ENCODE peak calls at places on chromosomes 16 and 17, in nine cellular contexts. M is neuronal stem cell, L is tibial nerve, F is SK-N-SH, Y is psoas muscle, E is adipocyte, G is pancreas, T is aorta, S is IMR-90. C is an unnamed sample.

GRCh38 chr17:65345261-65346060 is 208.3 kb downstream of the RGS9 start:
- DNase-seq in Y (no peak), F (no peak), G (no peak), L (no peak), M (no peak), S (no peak), E (no peak), T (no peak), C (no peak)

GRCh38 chr17:1644493-1645206 is 882 bp downstream of the SCARF1 start:
- DNase-seq in M (no peak), E (no peak), T (peak; percentile 73), F (no peak), L (no peak), S (peak; percentile 73), G (peak; percentile 21), Y (no peak), C (peak; percentile 74)

GRCh38 chr17:55576237-55576998 is 65.2 kb upstream of the SMIM36 start:
- DNase-seq in L (peak; percentile 44), M (no peak), G (no peak), S (peak; percentile 75), E (peak; percentile 81), Y (peak; percentile 34), F (no peak), T (peak; percentile 70), C (no peak)

GRCh38 chr16:12462690-12463646 is 340.7 kb downstream of the CPPED1 start:
- DNase-seq in G (no peak), E (peak; percentile 27), Y (no peak), F (no peak), T (no peak), S (peak; percentile 82), M (no peak), L (no peak), C (no peak)

GRCh38 chr16:89009343-89010209 is 32.6 kb upstream of the CBFA2T3 start:
- DNase-seq in G (peak; percentile 18), S (no peak), Y (peak; percentile 12), L (no peak), E (peak; percentile 23), T (peak; percentile 65), F (no peak), M (peak; percentile 67), C (peak; percentile 48)

GRCh38 chr16:48720266-48720665 is 110.3 kb upstream of the N4BP1 start:
- DNase-seq in L (no peak), Y (no peak), M (peak; percentile 67), E (peak; percentile 34), S (peak; percentile 22), T (no peak), F (no peak), G (no peak), C (no peak)

GRCh38 chr16:24995469-24995868 is 19.7 kb downstream of the ARHGAP17 start:
- DNase-seq in L (no peak), G (no peak), T (no peak), F (no peak), M (no peak), Y (no peak), S (no peak), E (no peak), C (no peak)

GRCh38 chr17:63550816-63551639 is 751 bp downstream of the DCAF7 start:
- DNase-seq in S (peak; percentile 29), L (no peak), E (peak; percentile 72), Y (no peak), T (no peak), F (peak; percentile 72), M (peak; percentile 48), G (no peak), C (peak; percentile 12)

GRCh38 chr17:78678711-78679110 is 101.5 kb upstream of the DNAH17 start:
- DNase-seq in M (no peak), G (no peak), F (no peak), L (no peak), Y (no peak), S (no peak), E (no peak), T (peak; percentile 36), C (no peak)

GRCh38 chr16:57480754-57481230 is 5.5 kb downstream of the DOK4 start:
- DNase-seq in S (no peak), F (peak; percentile 81), E (no peak), Y (no peak), T (peak; percentile 60), L (no peak), G (no peak), M (no peak), C (no peak)
- H3K4me3 ChIP-seq in S (no peak overlapping the region), F (no peak overlapping the region), E (no peak overlapping the region), Y (no peak overlapping the region), T (no peak overlapping the region), L (no peak overlapping the region), G (no peak overlapping the region), M (no peak overlapping the region), C (no peak overlapping the region)

GRCh38 chr16:53041196-53041977 is 11.3 kb downstream of the CHD9NB start:
- DNase-seq in L (peak; percentile 52), T (peak; percentile 74), Y (peak; percentile 73), S (peak; percentile 5), E (peak; percentile 75), G (no peak), M (no peak), F (no peak), C (no peak)

GRCh38 chr16:53043986-53044571 is 8.6 kb downstream of the CHD9NB start:
- DNase-seq in L (no peak), G (peak; percentile 55), Y (no peak), T (no peak), S (no peak), F (no peak), E (no peak), M (peak; percentile 56), C (no peak)

GRCh38 chr16:53042235-53042645 is 10.5 kb downstream of the CHD9NB start:
- DNase-seq in T (no peak), G (no peak), L (no peak), M (no peak), S (no peak), F (no peak), Y (no peak), E (no peak), C (no peak)

GRCh38 chr16:53045554-53046250 is 7.0 kb downstream of the CHD9NB start:
- DNase-seq in G (peak; percentile 23), T (no peak), L (no peak), M (no peak), S (no peak), E (no peak), Y (no peak), F (no peak), C (no peak)

GRCh38 chr16:53043462-53043861 is 9.2 kb downstream of the CHD9NB start:
- DNase-seq in E (peak; percentile 36), M (no peak), T (no peak), G (no peak), F (no peak), Y (no peak), S (no peak), L (no peak), C (no peak)
- H3K4me3 ChIP-seq in E (peak overlapping the region; percentile 67), M (peak overlapping the region; percentile 29), T (no peak overlapping the region), G (peak overlapping the region; percentile 37), F (no peak overlapping the region), Y (peak overlapping the region; percentile 30), S (no peak overlapping the region), L (no peak overlapping the region), C (no peak overlapping the region)

DNA sequence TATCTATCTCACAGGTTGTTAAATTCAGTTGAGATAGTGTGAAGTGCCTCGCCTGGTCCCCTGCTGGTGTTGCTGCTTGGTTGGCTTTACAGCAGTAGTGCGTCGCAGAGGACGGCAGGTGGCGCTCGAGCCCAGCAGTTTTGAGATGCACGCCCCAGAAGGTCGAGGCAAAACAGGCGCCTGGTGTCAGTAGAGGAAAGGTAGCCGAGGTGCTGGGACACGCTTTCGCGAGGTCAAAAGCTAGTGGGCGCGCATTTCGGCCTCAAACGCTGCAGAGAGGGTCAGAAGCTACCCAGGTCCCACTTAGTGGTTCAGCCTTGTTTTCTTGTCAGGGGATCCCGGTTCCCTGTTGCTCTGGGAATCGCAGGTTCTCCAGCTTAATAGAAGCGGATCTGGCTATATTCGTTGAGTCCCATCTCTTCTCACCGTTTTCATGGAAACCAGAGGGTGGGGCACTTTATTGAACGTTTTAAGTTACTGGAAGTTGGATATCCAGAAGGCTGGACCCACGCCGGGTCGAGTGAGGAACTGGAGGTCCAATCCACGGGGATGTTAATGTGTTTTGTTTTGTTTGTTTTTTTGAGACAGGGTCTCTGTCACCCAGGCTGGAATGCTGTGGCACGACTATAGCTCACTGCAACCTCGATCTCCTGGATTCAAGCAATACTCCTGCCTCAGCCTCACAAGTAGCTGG is 10.3 kb upstream of the ZFP90 start:
- DNase-seq in G (peak; percentile 80), L (peak; percentile 73), M (peak; percentile 80), Y (peak; percentile 86), E (peak; percentile 91), S (peak; percentile 64), F (peak; percentile 89), T (peak; percentile 95), C (peak; percentile 95)
- H3K4me3 ChIP-seq in G (no peak overlapping the region), L (peak overlapping the region; percentile 8), M (no peak overlapping the region), Y (peak overlapping the region; percentile 47), E (peak overlapping the region; percentile 66), S (no peak overlapping the region), F (peak overlapping the region; percentile 27), T (no peak overlapping the region), C (no peak overlapping the region)

GRCh38 chr17:56913000-56913866 is 616 bp downstream of the TRIM25 start:
- DNase-seq in M (peak; percentile 17), G (no peak), S (no peak), L (no peak), Y (peak; percentile 32), T (no peak), F (peak; percentile 73), E (peak; percentile 48), C (peak; percentile 61)

GRCh38 chr17:56913867-56914640 is at the start of gene TRIM25:
- DNase-seq in E (peak; percentile 96), L (peak; percentile 90), T (peak; percentile 98), G (peak; percentile 90), S (peak; percentile 82), M (peak; percentile 67), Y (peak; percentile 96), F (peak; percentile 99), C (peak; percentile 95)

GRCh38 chr17:56910509-56911235 is 3.2 kb downstream of the TRIM25 start:
- DNase-seq in S (no peak), L (no peak), T (no peak), F (no peak), M (no peak), Y (no peak), E (no peak), G (no peak), C (no peak)

GRCh38 chr17:56914641-56915263 is 903 bp upstream of the TRIM25 start:
- DNase-seq in E (no peak), L (no peak), F (no peak), M (no peak), G (no peak), S (no peak), T (no peak), Y (no peak), C (no peak)

DNA sequence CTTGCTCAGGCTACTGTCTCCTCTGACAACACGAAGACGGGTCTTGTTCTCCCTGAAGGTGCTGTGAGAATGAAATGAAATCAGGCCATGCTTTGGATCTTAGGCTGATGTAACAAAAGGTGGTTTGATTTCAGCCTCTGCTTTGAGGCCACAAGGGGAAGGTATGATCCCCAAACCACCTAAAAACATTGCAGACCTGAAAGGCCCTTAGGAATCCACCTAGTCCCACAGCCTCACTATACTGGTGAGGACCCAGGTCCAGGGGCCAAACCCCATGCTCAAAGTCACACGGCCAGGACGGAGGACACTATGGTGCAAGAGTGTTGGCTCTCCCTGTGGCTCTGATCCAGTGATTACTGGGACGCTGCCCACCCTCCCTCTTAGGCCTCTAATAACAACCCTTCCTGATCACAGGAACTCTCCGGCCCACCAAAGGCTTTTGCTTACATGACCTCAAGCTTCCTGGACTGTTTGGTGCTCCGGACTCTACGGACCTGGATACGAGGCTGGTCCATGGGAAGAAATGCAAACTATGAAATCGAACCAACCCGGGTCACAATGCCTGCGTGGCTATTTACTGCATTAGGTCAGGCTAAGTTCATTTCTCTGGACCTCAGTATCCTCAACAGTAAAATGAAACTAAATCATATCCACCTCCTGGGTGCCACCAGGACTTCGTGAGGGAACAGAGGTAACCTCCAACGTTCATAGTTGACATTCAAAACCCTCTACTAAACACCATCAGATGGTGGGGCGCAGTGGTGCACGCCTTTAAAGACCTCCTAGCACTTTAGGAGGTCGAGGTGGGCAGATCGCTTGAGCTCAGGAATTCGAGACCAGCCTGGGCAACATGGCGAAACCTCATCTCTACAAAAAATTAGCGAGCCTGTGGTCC is 1.5 kb downstream of the TRIM25 start:
- DNase-seq in E (peak; percentile 11), L (peak; percentile 31), S (no peak), F (no peak), T (peak; percentile 81), G (no peak), M (no peak), Y (peak; percentile 75), C (no peak)
- H3K4me3 ChIP-seq in E (peak overlapping the region; percentile 93), L (peak overlapping the region; percentile 98), S (peak overlapping the region; percentile 92), F (peak overlapping the region; percentile 73), T (peak overlapping the region; percentile 17), G (peak overlapping the region; percentile 68), M (no peak overlapping the region), Y (peak overlapping the region; percentile 81), C (peak overlapping the region; percentile 98)